ENCODE peak calls at places on chromosomes 3 and 15, in six cellular contexts. One of them, this sample, is unnamed.

GRCh38 chr15:74808073-74808839 is 4.4 kb upstream of the LMAN1L start:
- DNase-seq in transverse colon: peak
- DNase-seq in neural progenitor cell: no peak
- DNase-seq in HCT116: no peak
- DNase-seq in RWPE2: no peak
- DNase-seq in WERI-Rb-1: no peak
- DNase-seq in this sample: no peak

GRCh38 chr3:165753560-165753959 is 83.7 kb downstream of the BCHE start:
- DNase-seq in neural progenitor cell: no peak
- DNase-seq in WERI-Rb-1: no peak
- DNase-seq in transverse colon: no peak
- DNase-seq in RWPE2: no peak
- DNase-seq in HCT116: no peak
- DNase-seq in this sample: no peak

GRCh38 chr15:101490922-101491738 is 1.6 kb upstream of the PCSK6 start:
- DNase-seq in WERI-Rb-1: no peak
- DNase-seq in neural progenitor cell: no peak
- DNase-seq in RWPE2: no peak
- DNase-seq in transverse colon: no peak
- DNase-seq in HCT116: no peak
- DNase-seq in this sample: no peak

GRCh38 chr3:20683912-20684311 is 497.9 kb upstream of the SGO1 start:
- DNase-seq in HCT116: no peak
- DNase-seq in transverse colon: no peak
- DNase-seq in neural progenitor cell: no peak
- DNase-seq in RWPE2: no peak
- DNase-seq in WERI-Rb-1: no peak
- DNase-seq in this sample: no peak

GRCh38 chr3:153881201-153881600 is 240.0 kb upstream of the ARHGEF26 start:
- DNase-seq in neural progenitor cell: no peak
- DNase-seq in transverse colon: no peak
- DNase-seq in RWPE2: no peak
- DNase-seq in HCT116: no peak
- DNase-seq in WERI-Rb-1: no peak
- DNase-seq in this sample: no peak

GRCh38 chr3:33063651-33064051 is 33.3 kb downstream of the GLB1 start:
- DNase-seq in transverse colon: no peak
- DNase-seq in HCT116: no peak
- DNase-seq in neural progenitor cell: no peak
- DNase-seq in WERI-Rb-1: no peak
- DNase-seq in RWPE2: no peak
- DNase-seq in this sample: peak

GRCh38 chr3:66353530-66353929 is 132.7 kb downstream of the SLC25A26 start:
- DNase-seq in HCT116: no peak
- DNase-seq in RWPE2: no peak
- DNase-seq in transverse colon: no peak
- DNase-seq in WERI-Rb-1: no peak
- DNase-seq in neural progenitor cell: no peak
- DNase-seq in this sample: no peak

GRCh38 chr15:48062476-48062875 is 58.3 kb upstream of the SLC24A5 start:
- DNase-seq in HCT116: no peak
- DNase-seq in transverse colon: no peak
- DNase-seq in RWPE2: no peak
- DNase-seq in WERI-Rb-1: no peak
- DNase-seq in neural progenitor cell: no peak
- DNase-seq in this sample: no peak

GRCh38 chr15:80999623-81000036 is 1.1 kb upstream of the TLNRD1 start:
- DNase-seq in transverse colon: peak
- DNase-seq in neural progenitor cell: no peak
- DNase-seq in RWPE2: no peak
- DNase-seq in HCT116: peak
- DNase-seq in WERI-Rb-1: no peak
- DNase-seq in this sample: peak

GRCh38 chr3:46996689-46997452 is 17.4 kb downstream of the NBEAL2 start:
- DNase-seq in transverse colon: no peak
- DNase-seq in neural progenitor cell: no peak
- DNase-seq in WERI-Rb-1: no peak
- DNase-seq in HCT116: no peak
- DNase-seq in RWPE2: peak
- DNase-seq in this sample: no peak

GRCh38 chr3:79414821-79415220 is 353.0 kb downstream of the ROBO1 start:
- DNase-seq in WERI-Rb-1: no peak
- DNase-seq in neural progenitor cell: no peak
- DNase-seq in transverse colon: peak
- DNase-seq in HCT116: no peak
- DNase-seq in RWPE2: no peak
- DNase-seq in this sample: no peak

GRCh38 chr3:161939919-161940693 is 443.5 kb downstream of the OTOL1 start:
- DNase-seq in HCT116: no peak
- DNase-seq in neural progenitor cell: peak
- DNase-seq in transverse colon: no peak
- DNase-seq in RWPE2: no peak
- DNase-seq in WERI-Rb-1: no peak
- DNase-seq in this sample: no peak

GRCh38 chr15:69509131-69509530 is 56.5 kb downstream of the RPLP1 start:
- DNase-seq in transverse colon: no peak
- DNase-seq in neural progenitor cell: no peak
- DNase-seq in WERI-Rb-1: no peak
- DNase-seq in HCT116: no peak
- DNase-seq in RWPE2: peak
- DNase-seq in this sample: no peak

GRCh38 chr3:138114988-138115971 is at the start of gene DZIP1L:
- DNase-seq in neural progenitor cell: peak
- DNase-seq in WERI-Rb-1: peak
- DNase-seq in transverse colon: peak
- DNase-seq in RWPE2: no peak
- DNase-seq in HCT116: peak
- DNase-seq in this sample: peak

GRCh38 chr3:122992628-122993570 is 34.7 kb downstream of the SEMA5B start:
- DNase-seq in WERI-Rb-1: peak
- DNase-seq in transverse colon: no peak
- DNase-seq in RWPE2: no peak
- DNase-seq in neural progenitor cell: peak
- DNase-seq in HCT116: no peak
- DNase-seq in this sample: no peak

GRCh38 chr15:66936864-66937245 is 128.5 kb upstream of the SMAD3 start:
- DNase-seq in neural progenitor cell: no peak
- DNase-seq in RWPE2: no peak
- DNase-seq in HCT116: no peak
- DNase-seq in transverse colon: no peak
- DNase-seq in WERI-Rb-1: no peak
- DNase-seq in this sample: no peak
- H3K4me3 ChIP-seq in neural progenitor cell: no peak
- H3K4me3 ChIP-seq in RWPE2: no peak
- H3K4me3 ChIP-seq in HCT116: no peak
- H3K4me3 ChIP-seq in transverse colon: peak
- H3K4me3 ChIP-seq in WERI-Rb-1: no peak
- H3K4me3 ChIP-seq in this sample: no peak

GRCh38 chr3:42035007-42035406 is 56.1 kb upstream of the TRAK1 start:
- DNase-seq in neural progenitor cell: no peak
- DNase-seq in HCT116: no peak
- DNase-seq in WERI-Rb-1: no peak
- DNase-seq in RWPE2: no peak
- DNase-seq in transverse colon: no peak
- DNase-seq in this sample: no peak
- TF ChIP-seq CTCF in neural progenitor cell: no peak
- TF ChIP-seq CTCF in HCT116: no peak
- TF ChIP-seq CTCF in WERI-Rb-1: no peak
- TF ChIP-seq CTCF in RWPE2: no peak
- TF ChIP-seq CTCF in transverse colon: no peak
- TF ChIP-seq CTCF in this sample: no peak

GRCh38 chr15:73227433-73228056 is 141.2 kb downstream of the HCN4 start:
- DNase-seq in transverse colon: no peak
- DNase-seq in WERI-Rb-1: no peak
- DNase-seq in RWPE2: no peak
- DNase-seq in neural progenitor cell: no peak
- DNase-seq in HCT116: no peak
- DNase-seq in this sample: no peak

GRCh38 chr15:73232771-73233170 is 136.0 kb downstream of the HCN4 start:
- DNase-seq in RWPE2: no peak
- DNase-seq in HCT116: no peak
- DNase-seq in transverse colon: no peak
- DNase-seq in WERI-Rb-1: no peak
- DNase-seq in neural progenitor cell: no peak
- DNase-seq in this sample: no peak

GRCh38 chr15:73233623-73234022 is 135.1 kb downstream of the HCN4 start:
- DNase-seq in neural progenitor cell: no peak
- DNase-seq in RWPE2: no peak
- DNase-seq in HCT116: no peak
- DNase-seq in WERI-Rb-1: no peak
- DNase-seq in transverse colon: no peak
- DNase-seq in this sample: no peak

GRCh38 chr15:73228128-73228646 is 140.6 kb downstream of the HCN4 start:
- DNase-seq in transverse colon: no peak
- DNase-seq in RWPE2: no peak
- DNase-seq in HCT116: no peak
- DNase-seq in neural progenitor cell: no peak
- DNase-seq in WERI-Rb-1: no peak
- DNase-seq in this sample: no peak

DNA sequence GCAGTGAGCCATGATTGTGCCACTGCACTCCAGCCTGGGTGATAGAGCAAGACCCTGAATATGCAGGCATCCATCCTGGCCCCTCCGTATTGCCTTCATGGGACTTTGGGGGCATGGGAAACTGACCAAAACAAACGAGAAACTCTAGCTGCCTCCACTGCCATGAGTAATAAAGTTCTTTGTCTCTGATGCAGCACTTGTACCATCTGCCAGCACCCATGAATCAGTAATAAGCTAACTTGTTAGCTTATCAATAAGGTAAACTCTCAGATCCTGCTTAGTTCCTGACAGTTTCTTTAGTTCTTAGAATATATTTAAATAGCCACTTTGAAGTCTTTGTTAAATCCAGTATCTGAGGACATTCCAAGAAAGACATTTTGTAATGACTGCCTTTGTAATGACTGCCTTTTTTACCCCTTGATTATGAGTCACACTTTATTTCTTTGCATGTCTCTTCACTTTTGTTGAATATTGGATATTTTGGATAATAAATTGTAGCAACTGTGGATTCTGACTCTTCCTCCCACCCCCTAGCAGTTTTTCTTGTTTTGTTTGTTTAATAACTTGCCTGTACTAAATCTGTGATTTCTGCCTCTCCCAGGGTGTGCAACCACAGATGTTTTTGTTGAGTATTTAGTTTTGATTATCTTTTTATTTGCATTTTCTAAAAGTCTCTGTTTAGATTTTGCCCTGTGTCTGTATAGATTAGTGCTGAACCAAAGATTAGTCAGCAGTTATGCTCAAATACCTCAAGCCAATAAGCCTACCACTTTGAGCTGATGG is 136.9 kb downstream of the HCN4 start:
- DNase-seq in neural progenitor cell: no peak
- DNase-seq in transverse colon: no peak
- DNase-seq in RWPE2: no peak
- DNase-seq in HCT116: no peak
- DNase-seq in WERI-Rb-1: no peak
- DNase-seq in this sample: no peak
- H3K4me3 ChIP-seq in neural progenitor cell: no peak
- H3K4me3 ChIP-seq in transverse colon: no peak
- H3K4me3 ChIP-seq in RWPE2: no peak
- H3K4me3 ChIP-seq in HCT116: no peak
- H3K4me3 ChIP-seq in WERI-Rb-1: no peak
- H3K4me3 ChIP-seq in this sample: no peak

GRCh38 chr3:52041118-52041847 is 15.1 kb downstream of the DUSP7 start:
- DNase-seq in HCT116: no peak
- DNase-seq in RWPE2: no peak
- DNase-seq in transverse colon: no peak
- DNase-seq in WERI-Rb-1: peak
- DNase-seq in neural progenitor cell: peak
- DNase-seq in this sample: no peak
- TF ChIP-seq CTCF in HCT116: no peak
- TF ChIP-seq CTCF in RWPE2: peak
- TF ChIP-seq CTCF in transverse colon: no peak
- TF ChIP-seq CTCF in WERI-Rb-1: peak
- TF ChIP-seq CTCF in neural progenitor cell: peak
- TF ChIP-seq CTCF in this sample: no peak

GRCh38 chr15:93025625-93025982 is 63.4 kb downstream of the RGMA start:
- DNase-seq in transverse colon: no peak
- DNase-seq in RWPE2: no peak
- DNase-seq in HCT116: no peak
- DNase-seq in neural progenitor cell: no peak
- DNase-seq in WERI-Rb-1: no peak
- DNase-seq in this sample: no peak
- H3K4me3 ChIP-seq in transverse colon: no peak
- H3K4me3 ChIP-seq in RWPE2: no peak
- H3K4me3 ChIP-seq in HCT116: no peak
- H3K4me3 ChIP-seq in neural progenitor cell: no peak
- H3K4me3 ChIP-seq in WERI-Rb-1: no peak
- H3K4me3 ChIP-seq in this sample: no peak

GRCh38 chr3:112463250-112463649 is 36.0 kb downstream of the BTLA start:
- DNase-seq in RWPE2: no peak
- DNase-seq in HCT116: no peak
- DNase-seq in transverse colon: no peak
- DNase-seq in neural progenitor cell: no peak
- DNase-seq in WERI-Rb-1: no peak
- DNase-seq in this sample: peak

GRCh38 chr3:112464264-112464663 is 35.0 kb downstream of the BTLA start:
- DNase-seq in RWPE2: no peak
- DNase-seq in neural progenitor cell: no peak
- DNase-seq in WERI-Rb-1: no peak
- DNase-seq in HCT116: no peak
- DNase-seq in transverse colon: no peak
- DNase-seq in this sample: peak

GRCh38 chr3:112470791-112471190 is 28.5 kb downstream of the BTLA start:
- DNase-seq in RWPE2: no peak
- DNase-seq in HCT116: no peak
- DNase-seq in neural progenitor cell: no peak
- DNase-seq in transverse colon: no peak
- DNase-seq in WERI-Rb-1: no peak
- DNase-seq in this sample: no peak

GRCh38 chr3:112466041-112466440 is 33.2 kb downstream of the BTLA start:
- DNase-seq in neural progenitor cell: no peak
- DNase-seq in WERI-Rb-1: no peak
- DNase-seq in transverse colon: no peak
- DNase-seq in HCT116: no peak
- DNase-seq in RWPE2: no peak
- DNase-seq in this sample: no peak

DNA sequence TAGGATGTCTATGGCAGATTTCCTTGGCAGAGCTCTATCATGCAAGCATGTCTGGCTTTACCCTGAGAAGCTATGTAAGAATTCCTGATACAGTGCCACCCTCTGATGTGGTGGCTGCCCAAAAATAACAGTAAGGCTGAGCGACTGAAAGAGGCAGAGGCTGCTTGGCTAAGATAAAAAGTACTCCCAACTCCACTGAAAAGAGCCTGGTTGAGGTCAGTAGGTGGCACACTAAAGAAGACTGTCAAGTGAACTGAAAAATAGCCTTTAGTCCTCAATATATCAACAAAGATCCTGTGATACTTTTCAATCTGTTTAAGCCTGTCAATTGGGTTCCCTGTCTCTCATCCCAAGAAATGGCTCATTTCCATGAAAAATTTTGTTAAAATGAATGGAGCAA is 31.7 kb downstream of the BTLA start:
- DNase-seq in RWPE2: no peak
- DNase-seq in WERI-Rb-1: no peak
- DNase-seq in HCT116: no peak
- DNase-seq in transverse colon: no peak
- DNase-seq in neural progenitor cell: no peak
- DNase-seq in this sample: no peak
- TF ChIP-seq CTCF in RWPE2: no peak
- TF ChIP-seq CTCF in WERI-Rb-1: no peak
- TF ChIP-seq CTCF in HCT116: no peak
- TF ChIP-seq CTCF in transverse colon: no peak
- TF ChIP-seq CTCF in neural progenitor cell: no peak
- TF ChIP-seq CTCF in this sample: no peak

This sample was measured in GM12865.